ENCODE peak calls at places on chromosomes 12 and 14, in eight cellular contexts. F, Q, J, I, W, B, T and V are unnamed samples.
A peak's percentile ranks its signal among the peaks of the same experiment; 100 is the strongest.

GRCh38 chr12:131736807-131737484 is 26.1 kb downstream of the SFSWAP start:
- DNase-seq in B (peak; percentile 95), T (no peak), I (no peak), F (no peak), Q (peak; percentile 83), W (no peak), J (peak; percentile 70), V (no peak)

GRCh38 chr12:132795847-132796246 is 32.8 kb downstream of the GOLGA3 start:
- DNase-seq in T (no peak), W (no peak), I (no peak), Q (no peak), J (no peak), B (no peak), F (no peak), V (no peak)

GRCh38 chr14:82621881-82622450 is 1088.3 kb upstream of the SEL1L start:
- DNase-seq in T (no peak), Q (no peak), J (no peak), F (no peak), B (no peak), W (no peak), I (no peak), V (no peak)

GRCh38 chr12:12357697-12358476 is 1.0 kb downstream of the BORCS5 start:
- DNase-seq in T (no peak), I (no peak), J (peak; percentile 34), F (no peak), W (no peak), Q (no peak), B (no peak), V (no peak)

GRCh38 chr12:1346126-1346525 is 248.3 kb downstream of the FBXL14 start:
- DNase-seq in T (no peak), B (no peak), J (peak; percentile 62), I (no peak), Q (no peak), W (no peak), F (no peak), V (no peak)

GRCh38 chr12:69024413-69024812 is 91.4 kb upstream of the CPM start:
- DNase-seq in B (peak; percentile 64), F (peak; percentile 71), W (peak; percentile 18), Q (peak; percentile 77), T (no peak), I (no peak), J (no peak), V (no peak)

GRCh38 chr14:23910081-23910875 is 43.3 kb upstream of the DHRS4 start:
- DNase-seq in F (peak; percentile 69), Q (peak; percentile 65), W (no peak), B (peak; percentile 38), T (no peak), I (peak; percentile 55), J (peak; percentile 48), V (peak; percentile 34)

GRCh38 chr12:31929140-31929526 is 30.1 kb upstream of the RESF1 start:
- DNase-seq in J (no peak), F (no peak), Q (no peak), T (no peak), I (no peak), W (no peak), B (no peak), V (no peak)

GRCh38 chr14:75566321-75566720 is 12.1 kb upstream of the FLVCR2 start:
- DNase-seq in F (no peak), Q (no peak), J (no peak), I (no peak), T (no peak), B (no peak), W (no peak), V (no peak)

GRCh38 chr14:76699209-76699608 is 62.1 kb upstream of the VASH1 start:
- DNase-seq in J (no peak), W (no peak), T (no peak), B (no peak), Q (no peak), I (no peak), F (no peak), V (no peak)

GRCh38 chr14:92316937-92317336 is 6.0 kb upstream of the SLC24A4 start:
- DNase-seq in F (no peak), B (peak; percentile 61), I (no peak), J (no peak), T (no peak), Q (peak; percentile 14), W (no peak), V (no peak)

GRCh38 chr14:51860836-51861583 is 598 bp downstream of the GNG2 start:
- DNase-seq in T (no peak), J (peak; percentile 53), B (no peak), I (no peak), F (no peak), Q (no peak), W (no peak), V (no peak)

GRCh38 chr12:122681814-122682213 is 21.3 kb downstream of the HCAR2 start:
- DNase-seq in W (no peak), I (no peak), B (no peak), T (no peak), Q (no peak), J (peak; percentile 16), F (no peak), V (no peak)

GRCh38 chr14:72810201-72810600 is 83.7 kb downstream of the DPF3 start:
- DNase-seq in B (no peak), Q (no peak), T (no peak), W (no peak), F (no peak), J (no peak), I (no peak), V (no peak)

GRCh38 chr14:74382231-74382630 is 34.0 kb downstream of the VRTN start:
- DNase-seq in T (no peak), Q (no peak), J (no peak), B (no peak), I (no peak), W (no peak), F (no peak), V (no peak)

GRCh38 chr14:57352771-57353170 is 37.6 kb upstream of the NAA30 start:
- DNase-seq in T (no peak), Q (no peak), B (no peak), J (no peak), W (no peak), I (no peak), F (no peak), V (no peak)

GRCh38 chr14:54207075-54207474 is 189.7 kb upstream of the CDKN3 start:
- DNase-seq in T (no peak), W (no peak), B (no peak), I (no peak), J (peak; percentile 42), F (no peak), Q (no peak), V (no peak)

GRCh38 chr14:70358631-70359030 is 852 bp downstream of the COX16 start:
- DNase-seq in B (no peak), I (no peak), W (no peak), J (peak; percentile 12), Q (no peak), F (no peak), T (no peak), V (no peak)
- H3K27ac ChIP-seq in B (peak overlapping the region; percentile 52), I (peak overlapping the region; percentile 50), W (no peak overlapping the region), J (no peak overlapping the region), Q (peak overlapping the region; percentile 94), F (peak overlapping the region; percentile 89), T (peak overlapping the region; percentile 93), V (peak overlapping the region; percentile 83)

DNA sequence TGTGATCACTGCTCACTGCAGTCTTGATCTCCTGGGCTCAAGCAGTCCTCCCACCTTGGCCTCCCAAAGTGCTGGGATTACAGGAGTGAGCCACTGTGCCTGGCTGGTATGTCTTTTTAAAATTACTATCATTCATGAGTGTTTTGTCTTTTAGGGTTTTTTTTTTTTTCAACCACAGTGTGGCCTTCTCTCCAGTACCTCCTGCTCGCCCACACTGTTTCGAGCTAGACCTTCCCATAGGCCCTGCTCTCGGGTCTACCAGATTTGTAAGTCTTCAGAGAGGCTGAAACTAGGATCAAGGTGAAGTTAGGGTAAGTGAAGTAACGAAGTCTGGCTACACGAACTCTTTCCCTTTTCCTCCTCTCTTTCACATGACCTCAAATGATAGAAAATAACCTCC is 1.5 kb downstream of the BIN2 start:
- DNase-seq in J (no peak), I (no peak), Q (no peak), F (no peak), B (no peak), T (no peak), W (no peak), V (no peak)
- TF ChIP-seq CTCF in J (no peak), I (no peak), Q (no peak), F (no peak), B (no peak), T (no peak), W (no peak), V (no peak)

DNA sequence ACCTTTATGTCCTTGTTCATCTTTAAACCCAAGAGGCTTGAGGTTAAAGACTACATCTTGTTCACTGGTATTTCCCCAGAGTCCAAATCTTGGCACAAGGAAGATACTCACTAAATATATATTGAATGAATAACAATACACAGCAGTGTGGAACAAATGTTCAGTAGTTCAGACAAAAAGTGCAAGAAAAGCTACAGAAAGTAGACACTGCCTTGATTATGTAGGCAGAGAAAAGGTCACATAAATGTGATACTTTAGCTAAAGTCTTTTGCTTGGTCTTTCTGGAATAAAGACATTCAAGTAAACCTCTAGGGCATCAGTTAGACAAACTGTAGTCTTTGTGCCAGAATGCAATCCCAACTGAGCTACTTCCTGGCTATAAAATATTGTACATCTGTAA is 157.0 kb downstream of the TMEM117 start:
- DNase-seq in J (no peak), T (no peak), B (no peak), W (no peak), Q (no peak), I (no peak), F (no peak), V (no peak)
- TF ChIP-seq POLR2A in J (no peak), T (no peak), B (no peak), W (no peak), Q (no peak), I (no peak), F (no peak), V (no peak)

GRCh38 chr12:57154804-57155434 is 7.5 kb upstream of the LRP1-AS start:
- DNase-seq in W (no peak), F (no peak), B (no peak), T (no peak), Q (no peak), J (no peak), I (no peak), V (no peak)

GRCh38 chr12:57153420-57153997 is 6.1 kb upstream of the LRP1-AS start:
- DNase-seq in B (no peak), I (no peak), T (no peak), Q (no peak), W (no peak), F (no peak), J (no peak), V (no peak)

GRCh38 chr12:57151741-57152407 is 4.5 kb upstream of the LRP1-AS start:
- DNase-seq in I (no peak), W (peak; percentile 83), T (no peak), Q (no peak), B (no peak), F (no peak), J (peak; percentile 74), V (peak; percentile 69)

GRCh38 chr12:57152408-57153038 is 5.1 kb upstream of the LRP1-AS start:
- DNase-seq in T (no peak), B (no peak), J (peak; percentile 54), F (no peak), Q (no peak), I (no peak), W (no peak), V (peak; percentile 71)

DNA sequence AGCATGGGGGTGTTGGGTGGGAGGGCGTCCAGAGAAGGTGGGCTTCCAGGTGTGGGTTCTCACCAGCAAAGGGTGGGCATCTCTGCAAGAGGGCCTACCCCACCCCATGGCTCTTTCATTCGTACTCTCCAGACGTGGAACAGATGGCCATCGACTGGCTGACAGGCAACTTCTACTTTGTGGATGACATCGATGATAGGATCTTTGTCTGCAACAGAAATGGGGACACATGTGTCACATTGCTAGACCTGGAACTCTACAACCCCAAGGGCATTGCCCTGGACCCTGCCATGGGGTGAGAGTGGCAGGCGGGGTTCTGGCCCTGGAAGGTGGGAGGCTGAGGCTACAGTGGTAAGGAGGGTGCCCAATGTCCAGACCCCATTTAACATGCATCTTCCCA is 6.7 kb upstream of the LRP1-AS start:
- DNase-seq in I (no peak), Q (no peak), B (no peak), W (no peak), T (no peak), J (no peak), F (no peak), V (no peak)
- H3K27ac ChIP-seq in I (no peak overlapping the region), Q (no peak overlapping the region), B (no peak overlapping the region), W (peak overlapping the region; percentile 91), T (no peak overlapping the region), J (no peak overlapping the region), F (no peak overlapping the region), V (no peak overlapping the region)